ENCODE peak calls at places on chromosome 21, in seven cellular contexts. G is A549, A is PC-9, U is hepatocyte, B is SK-N-SH, L is fibroblast of lung, N is mesendoderm. Z is an unnamed sample.

GRCh38 chr21:45219517-45219916 is 68.2 kb downstream of the POFUT2 start:
- DNase-seq in G (no peak), A (no peak), U (no peak), B (no peak), L (no peak), N (no peak), Z (peak)

GRCh38 chr21:37917612-37918011 is 1.4 kb upstream of the KCNJ6 start:
- DNase-seq in G (peak), A (no peak), U (no peak), B (no peak), L (peak), N (no peak), Z (peak)

GRCh38 chr21:34796518-34797201 is 127.9 kb downstream of the CLIC6 start:
- DNase-seq in G (no peak), A (no peak), U (peak), B (no peak), L (no peak), N (peak), Z (no peak)

GRCh38 chr21:41952568-41953248 is 1.1 kb downstream of the C2CD2 start:
- DNase-seq in G (no peak), A (no peak), U (no peak), B (no peak), L (no peak), N (peak), Z (no peak)

GRCh38 chr21:43757601-43758000 is 18.5 kb downstream of the CSTB start:
- DNase-seq in G (no peak), A (no peak), U (no peak), B (no peak), L (no peak), N (no peak), Z (no peak)

GRCh38 chr21:26169611-26170470 is 729 bp downstream of the APP start:
- DNase-seq in G (peak), A (peak), U (peak), B (peak), L (peak), N (peak), Z (peak)

GRCh38 chr21:46110499-46111192 is 12.7 kb downstream of the COL6A2 start:
- DNase-seq in G (no peak), A (no peak), U (peak), B (peak), L (no peak), N (peak), Z (no peak)

GRCh38 chr21:17560377-17560776 is 47.5 kb downstream of the CXADR start:
- DNase-seq in G (no peak), A (no peak), U (no peak), B (no peak), L (no peak), N (no peak), Z (no peak)

GRCh38 chr21:45865106-45865835 is 116.3 kb upstream of the COL6A1 start:
- DNase-seq in G (no peak), A (no peak), U (no peak), B (no peak), L (peak), N (no peak), Z (peak)

GRCh38 chr21:41142051-41142795 is 25.7 kb upstream of the BACE2 start:
- DNase-seq in G (peak), A (peak), U (no peak), B (no peak), L (no peak), N (peak), Z (peak)

GRCh38 chr21:22885079-22885478 is 1886.9 kb downstream of the NCAM2 start:
- DNase-seq in G (no peak), A (no peak), U (no peak), B (no peak), L (no peak), N (peak), Z (no peak)

GRCh38 chr21:41318218-41318617 is 1.6 kb downstream of the FAM3B start:
- DNase-seq in G (no peak), A (no peak), U (no peak), B (no peak), L (no peak), N (no peak), Z (no peak)

GRCh38 chr21:41098076-41098475 is 69.9 kb upstream of the BACE2 start:
- DNase-seq in G (no peak), A (no peak), U (no peak), B (no peak), L (no peak), N (no peak), Z (no peak)

GRCh38 chr21:42384184-42384583 is 11.7 kb downstream of the TMPRSS3 start:
- DNase-seq in G (no peak), A (no peak), U (no peak), B (no peak), L (no peak), N (no peak), Z (no peak)

GRCh38 chr21:21740207-21740606 is 742.0 kb downstream of the NCAM2 start:
- DNase-seq in G (no peak), A (no peak), U (no peak), B (no peak), L (no peak), N (no peak), Z (peak)

GRCh38 chr21:31698461-31698860 is 33.5 kb downstream of the SCAF4 start:
- DNase-seq in G (no peak), A (no peak), U (no peak), B (no peak), L (no peak), N (no peak), Z (no peak)

GRCh38 chr21:17463441-17463840 is 49.4 kb upstream of the CXADR start:
- DNase-seq in G (peak), A (no peak), U (peak), B (no peak), L (peak), N (peak), Z (peak)

GRCh38 chr21:39097335-39097861 is 85.9 kb downstream of the PSMG1 start:
- DNase-seq in G (no peak), A (no peak), U (no peak), B (peak), L (no peak), N (peak), Z (no peak)

GRCh38 chr21:31554511-31555022 is 104.9 kb upstream of the SOD1 start:
- DNase-seq in G (no peak), A (no peak), U (no peak), B (no peak), L (no peak), N (peak), Z (peak)

GRCh38 chr21:44006656-44007055 is 5.5 kb upstream of the TRAPPC10 start:
- DNase-seq in G (no peak), A (no peak), U (no peak), B (no peak), L (no peak), N (no peak), Z (peak)

GRCh38 chr21:44757731-44758130 is 43.9 kb downstream of the UBE2G2 start:
- DNase-seq in G (no peak), A (no peak), U (no peak), B (no peak), L (no peak), N (no peak), Z (no peak)

GRCh38 chr21:14762734-14763694 is 216.9 kb upstream of the SAMSN1 start:
- DNase-seq in G (no peak), A (no peak), U (no peak), B (no peak), L (no peak), N (no peak), Z (no peak)

GRCh38 chr21:46156678-46157077 is 1.3 kb upstream of the FTCD start:
- DNase-seq in G (no peak), A (no peak), U (no peak), B (no peak), L (no peak), N (no peak), Z (no peak)

GRCh38 chr21:42835611-42836401 is 43.5 kb downstream of the WDR4 start:
- DNase-seq in G (no peak), A (no peak), U (no peak), B (no peak), L (no peak), N (no peak), Z (no peak)

DNA sequence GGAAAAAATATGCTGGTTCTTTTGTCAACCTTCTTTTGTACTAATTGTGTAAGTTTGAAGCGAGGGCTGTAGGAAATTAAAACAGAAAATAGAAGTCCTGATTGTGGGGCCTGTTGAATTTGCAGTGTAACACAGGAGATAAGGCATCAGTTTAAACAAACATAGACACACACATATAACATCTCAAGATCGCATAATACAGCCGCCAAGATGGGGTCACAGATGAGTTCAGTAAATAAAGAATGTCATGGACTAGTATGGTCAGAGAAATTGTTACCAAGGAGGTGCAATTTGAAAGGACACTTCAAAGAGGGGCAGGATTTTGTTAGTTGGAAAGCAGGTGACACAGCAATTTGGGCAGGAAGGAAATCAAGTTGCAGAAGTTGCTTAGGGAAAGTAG is 449.9 kb downstream of the USP25 start:
- DNase-seq in G (peak), A (no peak), U (no peak), B (no peak), L (no peak), N (peak), Z (peak)
- H3K4me2 ChIP-seq in G (peak), A (no peak), U (peak), B (no peak), L (no peak), N (no peak), Z (peak)

GRCh38 chr21:33546076-33546475 is 3.2 kb downstream of the SON start:
- DNase-seq in G (no peak), A (no peak), U (no peak), B (no peak), L (no peak), N (no peak), Z (no peak)
- H3K4me2 ChIP-seq in G (peak), A (peak), U (peak), B (peak), L (peak), N (no peak), Z (peak)

GRCh38 chr21:16218682-16219343 is 489.0 kb downstream of the USP25 start:
- DNase-seq in G (no peak), A (no peak), U (no peak), B (no peak), L (no peak), N (no peak), Z (no peak)
- H3K4me2 ChIP-seq in G (no peak), A (no peak), U (no peak), B (no peak), L (no peak), N (no peak), Z (no peak)

GRCh38 chr21:29148535-29148934 is 18.1 kb downstream of the MAP3K7CL start:
- DNase-seq in G (no peak), A (no peak), U (no peak), B (no peak), L (peak), N (no peak), Z (peak)
- H3K4me2 ChIP-seq in G (no peak), A (no peak), U (no peak), B (no peak), L (peak), N (no peak), Z (peak)

DNA sequence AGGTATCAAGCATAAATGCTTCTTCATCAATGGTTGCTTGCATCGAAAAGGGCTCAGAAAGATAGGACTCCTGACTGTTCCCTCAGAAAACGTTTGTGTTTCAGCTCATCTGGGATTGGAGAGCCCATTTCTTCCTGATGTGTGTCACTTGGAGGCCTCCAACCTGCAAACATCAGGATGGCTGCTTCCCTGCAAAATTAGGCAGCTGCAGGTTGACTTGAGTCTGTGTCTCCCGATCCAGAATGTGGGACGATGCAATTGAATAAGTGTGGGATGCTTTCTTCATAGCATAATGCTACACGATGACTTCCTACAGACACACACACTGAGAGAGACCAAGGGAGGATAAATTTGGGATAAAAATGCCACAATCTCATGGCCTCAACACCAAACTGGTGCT is 42.2 kb downstream of the OLIG1 start:
- DNase-seq in G (no peak), A (no peak), U (no peak), B (no peak), L (no peak), N (no peak), Z (no peak)
- H3K4me2 ChIP-seq in G (no peak), A (no peak), U (no peak), B (no peak), L (no peak), N (no peak), Z (no peak)

Z was measured in astrocyte.